ENCODE peak calls at places on chromosomes 11 and 22, in ten cellular contexts. Q, J, X, I, S, Z, M, E, P and W are unnamed samples.

GRCh38 chr22:21942407-21942895 is 10.2 kb downstream of the PPM1F start:
- DNase-seq in P (no peak), J (no peak), M (peak), Z (peak), Q (peak), I (no peak), S (no peak), E (no peak), X (peak), W (peak)

GRCh38 chr22:22755778-22756100 is 111.3 kb downstream of the GGTLC2 start:
- DNase-seq in E (no peak), S (no peak), Q (no peak), P (no peak), M (no peak), J (no peak), Z (no peak), X (no peak), I (no peak), W (no peak)

GRCh38 chr22:26461188-26461810 is 22.3 kb downstream of the HPS4 start:
- DNase-seq in I (peak), Z (peak), J (no peak), Q (peak), E (no peak), P (peak), X (peak), S (peak), M (peak), W (peak)

GRCh38 chr22:23652286-23652685 is 20.2 kb upstream of the DRICH1 start:
- DNase-seq in I (no peak), P (no peak), M (no peak), Q (no peak), X (no peak), Z (no peak), J (peak), E (no peak), S (no peak), W (no peak)

GRCh38 chr11:61507012-61507768 is 1.4 kb upstream of the LRRC10B start:
- DNase-seq in M (no peak), I (no peak), X (no peak), S (no peak), Q (no peak), P (no peak), E (no peak), J (no peak), Z (no peak), W (no peak)

GRCh38 chr11:31699066-31699465 is 112.1 kb downstream of the PAX6 start:
- DNase-seq in J (no peak), I (no peak), M (no peak), E (no peak), Q (no peak), Z (no peak), X (no peak), P (no peak), S (no peak), W (no peak)

GRCh38 chr11:85813721-85814120 is 2.8 kb upstream of the SYTL2 start:
- DNase-seq in I (no peak), X (no peak), S (no peak), J (no peak), M (no peak), E (no peak), Z (no peak), Q (no peak), P (no peak), W (no peak)

GRCh38 chr11:64453466-64453865 is 94.5 kb downstream of the RPS6KA4 start:
- DNase-seq in M (no peak), P (no peak), I (no peak), X (no peak), Z (no peak), E (no peak), Q (no peak), S (no peak), J (peak), W (no peak)

GRCh38 chr11:43834291-43834690 is 46.3 kb upstream of the ALKBH3 start:
- DNase-seq in S (no peak), Z (no peak), E (no peak), J (no peak), M (no peak), Q (no peak), I (no peak), X (no peak), P (no peak), W (no peak)

GRCh38 chr11:46183819-46184218 is 62.6 kb upstream of the PHF21A start:
- DNase-seq in E (no peak), M (peak), S (no peak), I (no peak), Q (peak), J (no peak), X (peak), P (no peak), Z (peak), W (peak)

GRCh38 chr11:131683666-131684065 is 313.3 kb downstream of the NTM start:
- DNase-seq in M (no peak), Q (no peak), Z (no peak), J (no peak), P (no peak), X (no peak), I (no peak), S (no peak), E (no peak), W (no peak)

GRCh38 chr22:20284471-20285086 is 16.5 kb upstream of the RTN4R start:
- DNase-seq in J (no peak), P (no peak), S (no peak), Z (no peak), X (no peak), I (no peak), Q (no peak), M (no peak), E (no peak), W (no peak)

GRCh38 chr11:57481315-57481714 is 21.0 kb downstream of the RTN4RL2 start:
- DNase-seq in E (no peak), Q (no peak), J (no peak), P (no peak), Z (no peak), M (no peak), X (no peak), S (no peak), I (no peak), W (no peak)

GRCh38 chr11:22795914-22796313 is 33.7 kb downstream of the SVIP start:
- DNase-seq in E (no peak), Z (no peak), I (no peak), S (no peak), M (peak), P (no peak), X (no peak), J (no peak), Q (peak), W (peak)

GRCh38 chr22:37514526-37515051 is 4.6 kb downstream of the CARD10 start:
- DNase-seq in Q (no peak), J (no peak), P (no peak), M (no peak), E (no peak), Z (no peak), I (no peak), X (no peak), S (no peak), W (no peak)

GRCh38 chr22:36546932-36547331 is 18.0 kb upstream of the EIF3D start:
- DNase-seq in J (no peak), S (no peak), M (peak), P (no peak), X (peak), I (no peak), E (no peak), Z (peak), Q (peak), W (peak)

GRCh38 chr22:38017272-38017920 is 33.0 kb upstream of the SOX10 start:
- DNase-seq in M (peak), P (no peak), I (peak), E (no peak), Z (peak), J (peak), Q (peak), S (no peak), X (peak), W (peak)

GRCh38 chr22:27407369-27407985 is 394.1 kb downstream of the MN1 start:
- DNase-seq in M (no peak), E (no peak), Z (no peak), X (no peak), J (no peak), Q (no peak), S (no peak), P (no peak), I (no peak), W (no peak)

GRCh38 chr11:65414776-65415498 is 7.7 kb upstream of the NEAT1 start:
- DNase-seq in M (no peak), X (peak), E (no peak), Z (peak), J (no peak), I (no peak), Q (peak), P (no peak), S (peak), W (peak)

GRCh38 chr11:35099278-35100018 is 39.5 kb upstream of the CD44 start:
- DNase-seq in E (no peak), I (no peak), S (no peak), P (no peak), M (peak), Z (peak), Q (peak), X (peak), J (no peak), W (peak)

GRCh38 chr11:37946155-37946766 is 1348.2 kb upstream of the RAG2 start:
- DNase-seq in Z (peak), X (peak), J (no peak), S (peak), E (no peak), P (no peak), I (no peak), Q (peak), M (peak), W (peak)